ENCODE peak calls at places on chromosomes 12 and 14, in four cellular contexts. One of them, this sample, is unnamed.

GRCh38 chr12:63779498-63780481 is at the start of gene RXYLT1:
- DNase-seq in T-cell: peak; percentile 85
- DNase-seq in NCI-H2171 treated with DMSO at 0.1 percent for 48 hours: peak; percentile 87
- DNase-seq in left cardiac atrium: peak; percentile 89
- DNase-seq in this sample: peak; percentile 81

GRCh38 chr14:21104448-21105060 is 3.7 kb downstream of the TMEM253 start:
- DNase-seq in T-cell: peak; percentile 67
- DNase-seq in NCI-H2171 treated with DMSO at 0.1 percent for 48 hours: peak; percentile 98
- DNase-seq in left cardiac atrium: peak; percentile 79
- DNase-seq in this sample: peak; percentile 57

GRCh38 chr12:52029686-52030085 is 21.6 kb upstream of the NR4A1 start:
- DNase-seq in T-cell: no peak
- DNase-seq in NCI-H2171 treated with DMSO at 0.1 percent for 48 hours: peak; percentile 98
- DNase-seq in left cardiac atrium: no peak
- DNase-seq in this sample: no peak

GRCh38 chr14:61019537-61019936 is 38.5 kb downstream of the SLC38A6 start:
- DNase-seq in T-cell: no peak
- DNase-seq in NCI-H2171 treated with DMSO at 0.1 percent for 48 hours: no peak
- DNase-seq in left cardiac atrium: no peak
- DNase-seq in this sample: no peak

GRCh38 chr14:105854600-105855245 is 328.3 kb downstream of the TMEM121 start:
- DNase-seq in T-cell: no peak
- DNase-seq in NCI-H2171 treated with DMSO at 0.1 percent for 48 hours: no peak
- DNase-seq in left cardiac atrium: peak; percentile 10
- DNase-seq in this sample: no peak

GRCh38 chr14:100212476-100213333 is 26.2 kb upstream of the YY1 start:
- DNase-seq in T-cell: no peak
- DNase-seq in NCI-H2171 treated with DMSO at 0.1 percent for 48 hours: no peak
- DNase-seq in left cardiac atrium: no peak
- DNase-seq in this sample: no peak

GRCh38 chr12:63841611-63842010 is 2.9 kb upstream of the SRGAP1 start:
- DNase-seq in T-cell: no peak
- DNase-seq in NCI-H2171 treated with DMSO at 0.1 percent for 48 hours: no peak
- DNase-seq in left cardiac atrium: no peak
- DNase-seq in this sample: no peak

GRCh38 chr12:89497005-89497404 is 27.6 kb downstream of the GALNT4 start:
- DNase-seq in T-cell: no peak
- DNase-seq in NCI-H2171 treated with DMSO at 0.1 percent for 48 hours: no peak
- DNase-seq in left cardiac atrium: peak; percentile 26
- DNase-seq in this sample: no peak

GRCh38 chr14:96204151-96205058 is at the start of gene BDKRB2:
- DNase-seq in T-cell: no peak
- DNase-seq in NCI-H2171 treated with DMSO at 0.1 percent for 48 hours: peak; percentile 91
- DNase-seq in left cardiac atrium: peak; percentile 69
- DNase-seq in this sample: no peak

GRCh38 chr12:132525833-132526455 is 36.0 kb downstream of the FBRSL1 start:
- DNase-seq in T-cell: no peak
- DNase-seq in NCI-H2171 treated with DMSO at 0.1 percent for 48 hours: no peak
- DNase-seq in left cardiac atrium: no peak
- DNase-seq in this sample: no peak

GRCh38 chr14:30283822-30284446 is 275.0 kb upstream of the G2E3 start:
- DNase-seq in T-cell: no peak
- DNase-seq in NCI-H2171 treated with DMSO at 0.1 percent for 48 hours: peak; percentile 51
- DNase-seq in left cardiac atrium: no peak
- DNase-seq in this sample: no peak

GRCh38 chr14:90697146-90697545 is 119.1 kb downstream of the TTC7B start:
- DNase-seq in T-cell: no peak
- DNase-seq in NCI-H2171 treated with DMSO at 0.1 percent for 48 hours: no peak
- DNase-seq in left cardiac atrium: no peak
- DNase-seq in this sample: no peak

GRCh38 chr14:36580141-36580855 is 2.1 kb downstream of the NKX2-8 start:
- DNase-seq in T-cell: no peak
- DNase-seq in NCI-H2171 treated with DMSO at 0.1 percent for 48 hours: no peak
- DNase-seq in left cardiac atrium: no peak
- DNase-seq in this sample: no peak

GRCh38 chr14:69043598-69044267 is 64.6 kb upstream of the ACTN1 start:
- DNase-seq in T-cell: no peak
- DNase-seq in NCI-H2171 treated with DMSO at 0.1 percent for 48 hours: no peak
- DNase-seq in left cardiac atrium: peak; percentile 51
- DNase-seq in this sample: no peak

GRCh38 chr14:65203574-65203973 is 101.3 kb upstream of the MAX start:
- DNase-seq in T-cell: no peak
- DNase-seq in NCI-H2171 treated with DMSO at 0.1 percent for 48 hours: no peak
- DNase-seq in left cardiac atrium: no peak
- DNase-seq in this sample: no peak

GRCh38 chr12:1839464-1839863 is 19.1 kb downstream of the LRTM2 start:
- DNase-seq in T-cell: no peak
- DNase-seq in NCI-H2171 treated with DMSO at 0.1 percent for 48 hours: no peak
- DNase-seq in left cardiac atrium: no peak
- DNase-seq in this sample: no peak

GRCh38 chr12:79737875-79738718 is 47.3 kb upstream of the PAWR start:
- DNase-seq in T-cell: no peak
- DNase-seq in NCI-H2171 treated with DMSO at 0.1 percent for 48 hours: peak; percentile 68
- DNase-seq in left cardiac atrium: no peak
- DNase-seq in this sample: no peak

GRCh38 chr12:71948390-71948789 is 9.7 kb downstream of the TPH2 start:
- DNase-seq in T-cell: no peak
- DNase-seq in NCI-H2171 treated with DMSO at 0.1 percent for 48 hours: no peak
- DNase-seq in left cardiac atrium: no peak
- DNase-seq in this sample: no peak

GRCh38 chr12:129911437-129912049 is 7.7 kb upstream of the TMEM132D start:
- DNase-seq in T-cell: no peak
- DNase-seq in NCI-H2171 treated with DMSO at 0.1 percent for 48 hours: peak; percentile 41
- DNase-seq in left cardiac atrium: peak; percentile 43
- DNase-seq in this sample: no peak

GRCh38 chr12:93441111-93441616 is 583 bp downstream of the UBE2N start:
- DNase-seq in T-cell: peak; percentile 36
- DNase-seq in NCI-H2171 treated with DMSO at 0.1 percent for 48 hours: no peak
- DNase-seq in left cardiac atrium: peak; percentile 48
- DNase-seq in this sample: peak; percentile 25

GRCh38 chr14:22163051-22163450 is 426.0 kb downstream of the DAD1 start:
- DNase-seq in T-cell: no peak
- DNase-seq in NCI-H2171 treated with DMSO at 0.1 percent for 48 hours: no peak
- DNase-seq in left cardiac atrium: no peak
- DNase-seq in this sample: no peak

GRCh38 chr12:13173537-13173936 is 23.0 kb upstream of the EMP1 start:
- DNase-seq in T-cell: no peak
- DNase-seq in NCI-H2171 treated with DMSO at 0.1 percent for 48 hours: no peak
- DNase-seq in left cardiac atrium: peak; percentile 76
- DNase-seq in this sample: no peak

GRCh38 chr12:113133036-113133435 is 2.5 kb downstream of the RASAL1 start:
- DNase-seq in T-cell: no peak
- DNase-seq in NCI-H2171 treated with DMSO at 0.1 percent for 48 hours: no peak
- DNase-seq in left cardiac atrium: no peak
- DNase-seq in this sample: no peak